ENCODE peak calls at places on chromosomes 2 and 18, in six cellular contexts. Y is osteoblast; D is Peyer's patch; R is hepatocyte; L is tibial artery; X is CD8-positive, alpha-beta T cell. G is an unnamed sample.
A peak's percentile ranks its signal among the peaks of the same experiment; 100 is the strongest.

GRCh38 chr2:54496920-54497319 is 40.8 kb downstream of the SPTBN1 start:
- DNase-seq in L (no peak), R (no peak), D (no peak), X (no peak), Y (no peak), G (no peak)

GRCh38 chr18:48842259-48843061 is 108.3 kb downstream of the SMAD7 start:
- DNase-seq in X (peak; percentile 34), L (no peak), Y (peak; percentile 37), D (peak; percentile 62), R (no peak), G (peak; percentile 73)

GRCh38 chr2:8999802-9000201 is 3.7 kb downstream of the MBOAT2 start:
- DNase-seq in D (no peak), Y (no peak), R (no peak), L (no peak), X (no peak), G (no peak)

GRCh38 chr2:232588680-232589585 is 38.4 kb downstream of the EIF4E2 start:
- DNase-seq in D (no peak), R (peak; percentile 57), L (no peak), X (no peak), Y (peak; percentile 93), G (no peak)

GRCh38 chr2:172834881-172835280 is 99.2 kb downstream of the RAPGEF4 start:
- DNase-seq in L (no peak), Y (no peak), R (no peak), X (no peak), D (no peak), G (no peak)

GRCh38 chr2:84234103-84234502 is 225.0 kb downstream of the SUCLG1 start:
- DNase-seq in R (no peak), L (no peak), D (no peak), X (no peak), Y (no peak), G (no peak)

GRCh38 chr2:198006733-198007132 is 202.3 kb downstream of the PLCL1 start:
- DNase-seq in Y (no peak), R (no peak), L (no peak), D (no peak), X (no peak), G (no peak)

GRCh38 chr2:40352321-40353099 is 99.4 kb downstream of the SLC8A1 start:
- DNase-seq in D (no peak), R (no peak), X (no peak), Y (no peak), L (no peak), G (no peak)

GRCh38 chr2:10283106-10284062 is 19.3 kb upstream of the HPCAL1 start:
- DNase-seq in L (no peak), Y (peak; percentile 98), D (no peak), X (no peak), R (peak; percentile 53), G (no peak)

GRCh38 chr2:26681656-26682055 is 10.9 kb upstream of the KCNK3 start:
- DNase-seq in D (no peak), X (no peak), Y (peak; percentile 3), R (no peak), L (no peak), G (no peak)

GRCh38 chr18:56065101-56065500 is 477.1 kb upstream of the TCF4 start:
- DNase-seq in Y (no peak), D (no peak), X (no peak), R (no peak), L (no peak), G (no peak)

GRCh38 chr2:217795706-217796465 is 206.9 kb downstream of the TNS1 start:
- DNase-seq in R (no peak), X (no peak), D (no peak), Y (no peak), L (no peak), G (peak; percentile 43)

GRCh38 chr2:85933753-85934594 is 45.2 kb upstream of the ST3GAL5 start:
- DNase-seq in R (peak; percentile 52), X (no peak), D (no peak), L (no peak), Y (peak; percentile 90), G (no peak)

GRCh38 chr18:68147728-68148127 is 567.2 kb downstream of the TMX3 start:
- DNase-seq in X (no peak), L (no peak), D (no peak), R (no peak), Y (no peak), G (no peak)

GRCh38 chr2:8209494-8209893 is 472.4 kb upstream of the ID2 start:
- DNase-seq in Y (no peak), L (no peak), R (no peak), X (no peak), D (no peak), G (no peak)

GRCh38 chr2:47636596-47636995 is 146.3 kb upstream of the MSH6 start:
- DNase-seq in D (no peak), X (no peak), L (no peak), Y (peak; percentile 37), R (peak; percentile 18), G (no peak)

GRCh38 chr2:43325448-43325811 is 99.0 kb upstream of the ZFP36L2 start:
- DNase-seq in L (no peak), R (no peak), Y (no peak), D (no peak), X (no peak), G (no peak)

GRCh38 chr2:43323810-43324588 is 97.6 kb upstream of the ZFP36L2 start:
- DNase-seq in D (no peak), Y (peak; percentile 82), X (no peak), R (no peak), L (peak; percentile 86), G (no peak)

GRCh38 chr2:43327119-43327518 is 100.7 kb upstream of the ZFP36L2 start:
- DNase-seq in L (no peak), R (no peak), D (no peak), Y (no peak), X (no peak), G (peak; percentile 55)

GRCh38 chr2:43326116-43326825 is 99.9 kb upstream of the ZFP36L2 start:
- DNase-seq in D (no peak), X (no peak), R (no peak), L (no peak), Y (no peak), G (no peak)

DNA sequence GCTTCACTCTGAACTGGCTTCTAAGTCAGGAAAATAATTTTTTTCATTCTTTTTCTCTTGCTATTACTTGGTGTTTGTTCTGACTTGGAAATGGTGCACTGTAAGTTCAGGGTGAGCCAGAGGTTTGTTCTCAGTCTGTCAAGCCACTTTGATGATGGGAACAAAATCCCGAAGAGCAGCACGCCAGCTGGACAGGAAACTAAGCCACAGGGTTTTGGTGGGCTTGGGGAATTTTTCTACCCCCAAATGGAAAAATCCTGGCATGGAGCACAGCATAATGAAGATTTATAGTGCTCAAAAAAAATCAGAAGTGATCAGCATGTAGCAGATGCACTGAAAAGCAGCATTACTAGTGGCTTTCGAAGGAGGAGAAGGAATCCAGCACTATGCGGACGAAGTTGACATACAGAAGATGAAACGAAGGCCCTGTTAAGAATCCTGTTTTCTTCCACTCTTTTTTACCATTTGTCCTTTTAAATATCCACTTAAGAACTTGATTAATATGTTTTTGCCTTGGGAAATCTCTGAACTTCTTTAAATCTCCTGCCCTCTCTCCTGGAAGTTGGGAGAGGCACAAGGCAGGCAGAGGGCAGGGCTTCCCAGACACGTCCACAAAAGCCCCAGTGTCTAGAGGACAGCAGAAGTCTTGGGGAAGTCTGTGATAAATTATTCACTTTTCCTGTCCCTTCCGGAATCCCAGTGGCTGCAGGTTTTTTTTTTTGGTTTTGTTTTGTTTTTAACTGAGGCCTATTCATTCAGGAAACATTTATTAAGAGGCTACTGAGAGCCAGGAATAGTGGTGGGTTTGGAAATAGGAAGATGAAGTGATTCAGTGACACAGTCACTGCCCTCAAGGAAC is 98.4 kb upstream of the ZFP36L2 start:
- DNase-seq in R (no peak), L (no peak), Y (no peak), D (no peak), X (no peak), G (no peak)
- H3K27ac ChIP-seq in R (peak overlapping the region; percentile 55), L (peak overlapping the region; percentile 88), Y (no peak overlapping the region), D (peak overlapping the region; percentile 76), X (no peak overlapping the region), G (no peak overlapping the region)

DNA sequence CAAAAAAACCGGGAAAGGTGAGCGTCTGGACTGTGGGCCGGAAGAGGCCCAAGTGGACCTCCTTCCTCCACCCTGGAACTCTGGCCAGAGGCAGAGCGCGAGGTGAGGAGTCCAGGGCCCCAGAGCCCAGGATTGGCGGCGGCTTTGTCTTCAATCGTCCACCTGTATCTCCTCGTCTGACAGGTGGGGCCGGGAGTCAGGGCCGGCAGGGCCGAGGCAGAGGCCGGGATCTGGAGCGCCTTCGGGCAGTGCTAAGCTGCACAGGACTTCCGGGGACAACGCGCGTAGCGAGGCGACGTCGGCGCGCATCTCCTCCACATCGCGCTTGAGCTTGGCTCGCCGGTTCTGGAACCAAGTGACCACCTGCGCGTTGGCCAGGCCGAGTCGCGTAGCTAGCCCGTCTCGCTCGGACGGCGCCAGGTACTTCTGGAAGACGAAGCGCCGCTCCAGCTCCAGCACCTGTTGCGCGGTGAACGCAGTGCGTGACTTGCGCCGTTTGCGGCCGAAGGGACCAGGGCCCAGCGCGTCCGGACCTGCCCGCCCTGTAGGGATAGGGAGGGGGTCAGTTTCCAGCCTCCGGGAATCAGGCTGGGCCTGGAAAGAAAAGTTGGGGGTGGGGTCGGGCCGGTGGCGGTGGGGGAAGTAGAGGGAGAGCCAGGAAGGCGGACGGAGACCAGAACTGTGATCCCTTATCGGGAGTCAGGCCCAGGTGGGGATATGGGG is 1.5 kb downstream of the LBX2 start:
- DNase-seq in Y (peak; percentile 71), R (no peak), L (no peak), D (no peak), X (no peak), G (peak; percentile 27)
- H3K4me3 ChIP-seq in Y (peak overlapping the region; percentile 75), R (peak overlapping the region; percentile 60), L (peak overlapping the region; percentile 14), D (peak overlapping the region; percentile 53), X (peak overlapping the region; percentile 59), G (peak overlapping the region; percentile 28)

DNA sequence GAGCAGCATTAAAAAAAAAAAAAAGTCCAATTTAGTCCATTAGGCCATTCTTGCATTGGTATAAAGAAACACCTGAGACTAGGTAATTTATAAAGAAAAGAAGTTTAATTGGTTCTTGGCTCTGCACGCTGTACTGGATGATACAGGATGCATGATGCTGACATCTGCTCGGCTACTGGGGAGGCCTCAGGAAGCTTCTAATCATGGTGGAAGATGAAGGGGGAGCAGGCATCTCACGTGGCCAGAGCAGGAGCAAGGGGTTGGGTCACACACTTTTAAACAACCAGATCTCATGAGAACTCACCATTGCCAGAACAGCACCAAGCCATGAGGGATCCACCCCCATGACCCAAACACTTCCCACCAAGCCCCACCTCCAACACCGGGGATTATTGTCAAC is 100.1 kb downstream of the NEDD4L start:
- DNase-seq in L (no peak), R (no peak), D (no peak), X (no peak), Y (no peak), G (no peak)
- H3K27ac ChIP-seq in L (no peak overlapping the region), R (peak overlapping the region; percentile 53), D (no peak overlapping the region), X (no peak overlapping the region), Y (no peak overlapping the region), G (no peak overlapping the region)

DNA sequence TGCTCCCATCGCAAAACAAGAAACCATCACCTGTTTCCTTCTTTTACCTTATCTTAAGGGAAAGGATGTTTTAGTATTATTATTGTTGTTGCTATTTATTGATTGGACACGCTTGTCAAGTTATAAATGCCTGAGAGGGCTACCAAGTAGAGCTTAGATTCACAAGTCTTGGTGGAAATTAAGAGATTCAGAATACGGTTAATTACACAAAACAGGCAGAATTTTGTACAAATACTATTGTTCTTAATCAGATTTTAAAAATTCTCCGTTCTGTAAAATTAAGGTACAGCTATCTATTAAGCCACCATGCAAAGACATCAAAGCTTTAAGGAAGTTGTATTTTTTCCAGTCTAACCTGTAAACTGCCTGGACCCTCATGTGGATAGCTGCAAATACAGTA is 1.1 kb upstream of the ZNF521 start:
- DNase-seq in D (no peak), Y (no peak), L (no peak), X (no peak), R (no peak), G (no peak)
- H3K4me3 ChIP-seq in D (no peak overlapping the region), Y (no peak overlapping the region), L (no peak overlapping the region), X (no peak overlapping the region), R (peak overlapping the region; percentile 4), G (peak overlapping the region; percentile 65)

GRCh38 chr2:75607988-75608683 is 38.4 kb upstream of the MRPL19 start:
- DNase-seq in Y (peak; percentile 73), L (no peak), D (no peak), X (no peak), R (no peak), G (no peak)
- H3K27ac ChIP-seq in Y (peak overlapping the region; percentile 97), L (no peak overlapping the region), D (peak overlapping the region; percentile 8), X (no peak overlapping the region), R (no peak overlapping the region), G (no peak overlapping the region)